ENCODE peak calls at places on chromosomes 12 and 14, in six cellular contexts. One of them, this sample, is unnamed.

GRCh38 chr12:77940566-77940965 is 109.9 kb downstream of the NAV3 start:
- DNase-seq in naive thymus-derived CD4-positive, alpha-beta T cell: no peak
- DNase-seq in HCEC 1CT: peak
- DNase-seq in hepatocyte: no peak
- DNase-seq in stimulated activated CD8-positive, alpha-beta memory T cell treated with anti-CD3 and anti-CD28 coated beads, Interleukin-4, amount 100 ng/mL, for 4 hours: no peak
- DNase-seq in tibial nerve: no peak
- DNase-seq in this sample: no peak

GRCh38 chr12:76041406-76041805 is 9.8 kb upstream of the PHLDA1 start:
- DNase-seq in naive thymus-derived CD4-positive, alpha-beta T cell: no peak
- DNase-seq in hepatocyte: no peak
- DNase-seq in HCEC 1CT: no peak
- DNase-seq in stimulated activated CD8-positive, alpha-beta memory T cell treated with anti-CD3 and anti-CD28 coated beads, Interleukin-4, amount 100 ng/mL, for 4 hours: no peak
- DNase-seq in tibial nerve: no peak
- DNase-seq in this sample: no peak

GRCh38 chr14:56087824-56088571 is 30.2 kb upstream of the PELI2 start:
- DNase-seq in stimulated activated CD8-positive, alpha-beta memory T cell treated with anti-CD3 and anti-CD28 coated beads, Interleukin-4, amount 100 ng/mL, for 4 hours: no peak
- DNase-seq in tibial nerve: no peak
- DNase-seq in hepatocyte: peak
- DNase-seq in HCEC 1CT: no peak
- DNase-seq in naive thymus-derived CD4-positive, alpha-beta T cell: no peak
- DNase-seq in this sample: peak

GRCh38 chr12:1518763-1519516 is 75.4 kb downstream of the FBXL14 start:
- DNase-seq in hepatocyte: peak
- DNase-seq in tibial nerve: no peak
- DNase-seq in HCEC 1CT: peak
- DNase-seq in stimulated activated CD8-positive, alpha-beta memory T cell treated with anti-CD3 and anti-CD28 coated beads, Interleukin-4, amount 100 ng/mL, for 4 hours: no peak
- DNase-seq in naive thymus-derived CD4-positive, alpha-beta T cell: no peak
- DNase-seq in this sample: no peak

GRCh38 chr12:113479578-113480335 is 8.1 kb upstream of the LHX5 start:
- DNase-seq in hepatocyte: peak
- DNase-seq in naive thymus-derived CD4-positive, alpha-beta T cell: peak
- DNase-seq in HCEC 1CT: no peak
- DNase-seq in stimulated activated CD8-positive, alpha-beta memory T cell treated with anti-CD3 and anti-CD28 coated beads, Interleukin-4, amount 100 ng/mL, for 4 hours: no peak
- DNase-seq in tibial nerve: no peak
- DNase-seq in this sample: no peak

GRCh38 chr12:70386771-70387170 is 20.7 kb downstream of the KCNMB4 start:
- DNase-seq in stimulated activated CD8-positive, alpha-beta memory T cell treated with anti-CD3 and anti-CD28 coated beads, Interleukin-4, amount 100 ng/mL, for 4 hours: no peak
- DNase-seq in hepatocyte: no peak
- DNase-seq in HCEC 1CT: no peak
- DNase-seq in naive thymus-derived CD4-positive, alpha-beta T cell: no peak
- DNase-seq in tibial nerve: no peak
- DNase-seq in this sample: no peak

GRCh38 chr12:108786450-108786849 is 55.1 kb upstream of the CORO1C start:
- DNase-seq in tibial nerve: no peak
- DNase-seq in stimulated activated CD8-positive, alpha-beta memory T cell treated with anti-CD3 and anti-CD28 coated beads, Interleukin-4, amount 100 ng/mL, for 4 hours: no peak
- DNase-seq in HCEC 1CT: no peak
- DNase-seq in naive thymus-derived CD4-positive, alpha-beta T cell: no peak
- DNase-seq in hepatocyte: no peak
- DNase-seq in this sample: no peak

GRCh38 chr14:96588410-96589249 is 86.4 kb downstream of the PAPOLA start:
- DNase-seq in stimulated activated CD8-positive, alpha-beta memory T cell treated with anti-CD3 and anti-CD28 coated beads, Interleukin-4, amount 100 ng/mL, for 4 hours: no peak
- DNase-seq in naive thymus-derived CD4-positive, alpha-beta T cell: peak
- DNase-seq in hepatocyte: no peak
- DNase-seq in tibial nerve: no peak
- DNase-seq in HCEC 1CT: no peak
- DNase-seq in this sample: no peak

GRCh38 chr12:54195736-54196347 is 7.1 kb upstream of the SMUG1 start:
- DNase-seq in hepatocyte: peak
- DNase-seq in tibial nerve: no peak
- DNase-seq in naive thymus-derived CD4-positive, alpha-beta T cell: no peak
- DNase-seq in HCEC 1CT: peak
- DNase-seq in stimulated activated CD8-positive, alpha-beta memory T cell treated with anti-CD3 and anti-CD28 coated beads, Interleukin-4, amount 100 ng/mL, for 4 hours: no peak
- DNase-seq in this sample: peak

GRCh38 chr12:52975820-52976573 is 27.1 kb downstream of the KRT18 start:
- DNase-seq in HCEC 1CT: no peak
- DNase-seq in hepatocyte: peak
- DNase-seq in tibial nerve: no peak
- DNase-seq in naive thymus-derived CD4-positive, alpha-beta T cell: no peak
- DNase-seq in stimulated activated CD8-positive, alpha-beta memory T cell treated with anti-CD3 and anti-CD28 coated beads, Interleukin-4, amount 100 ng/mL, for 4 hours: no peak
- DNase-seq in this sample: no peak

GRCh38 chr14:53956427-53957201 is at the start of gene BMP4:
- DNase-seq in stimulated activated CD8-positive, alpha-beta memory T cell treated with anti-CD3 and anti-CD28 coated beads, Interleukin-4, amount 100 ng/mL, for 4 hours: no peak
- DNase-seq in HCEC 1CT: peak
- DNase-seq in tibial nerve: peak
- DNase-seq in naive thymus-derived CD4-positive, alpha-beta T cell: peak
- DNase-seq in hepatocyte: peak
- DNase-seq in this sample: peak

GRCh38 chr12:32918890-32919791 is 22.6 kb upstream of the PKP2 start:
- DNase-seq in HCEC 1CT: peak
- DNase-seq in stimulated activated CD8-positive, alpha-beta memory T cell treated with anti-CD3 and anti-CD28 coated beads, Interleukin-4, amount 100 ng/mL, for 4 hours: no peak
- DNase-seq in naive thymus-derived CD4-positive, alpha-beta T cell: no peak
- DNase-seq in tibial nerve: no peak
- DNase-seq in hepatocyte: peak
- DNase-seq in this sample: peak

GRCh38 chr12:102883204-102883799 is 33.7 kb downstream of the PAH start:
- DNase-seq in naive thymus-derived CD4-positive, alpha-beta T cell: peak
- DNase-seq in HCEC 1CT: no peak
- DNase-seq in tibial nerve: peak
- DNase-seq in stimulated activated CD8-positive, alpha-beta memory T cell treated with anti-CD3 and anti-CD28 coated beads, Interleukin-4, amount 100 ng/mL, for 4 hours: no peak
- DNase-seq in hepatocyte: peak
- DNase-seq in this sample: peak

GRCh38 chr14:57293851-57294837 is 25.4 kb downstream of the AP5M1 start:
- DNase-seq in HCEC 1CT: peak
- DNase-seq in stimulated activated CD8-positive, alpha-beta memory T cell treated with anti-CD3 and anti-CD28 coated beads, Interleukin-4, amount 100 ng/mL, for 4 hours: no peak
- DNase-seq in tibial nerve: no peak
- DNase-seq in hepatocyte: peak
- DNase-seq in naive thymus-derived CD4-positive, alpha-beta T cell: no peak
- DNase-seq in this sample: no peak

GRCh38 chr12:13661005-13661887 is 320.2 kb downstream of the GRIN2B start:
- DNase-seq in HCEC 1CT: peak
- DNase-seq in tibial nerve: peak
- DNase-seq in hepatocyte: peak
- DNase-seq in naive thymus-derived CD4-positive, alpha-beta T cell: peak
- DNase-seq in stimulated activated CD8-positive, alpha-beta memory T cell treated with anti-CD3 and anti-CD28 coated beads, Interleukin-4, amount 100 ng/mL, for 4 hours: no peak
- DNase-seq in this sample: peak